ENCODE peak calls at places on chromosomes 4 and X, in four cellular contexts. P is NCI-H774; Y is activated naive CD8-positive, alpha-beta T cell treated with anti-CD3 and anti-CD28 coated beads, Interleukin-2, amount 50 U/mL, for 24 hours; T is neural crest cell. F is an unnamed sample.

GRCh38 chr4:56468097-56468422 is 643 bp downstream of the SRP72 start:
- DNase-seq in P (no peak), T (no peak), Y (peak), F (no peak)

GRCh38 chr4:37245391-37245954 is 930 bp downstream of the NWD2 start:
- DNase-seq in T (no peak), Y (no peak), P (no peak), F (no peak)

GRCh38 chr4:182916483-182917181 is 554 bp downstream of the DCTD start:
- DNase-seq in T (peak), P (no peak), Y (peak), F (peak)

GRCh38 chr4:20305976-20306375 is 54.3 kb downstream of the SLIT2 start:
- DNase-seq in T (no peak), P (no peak), Y (no peak), F (peak)

GRCh38 chr4:2077537-2078460 is 18.7 kb downstream of the NAT8L start:
- DNase-seq in P (no peak), T (no peak), Y (no peak), F (no peak)

GRCh38 chr4:110020681-110021443 is 108.2 kb downstream of the EGF start:
- DNase-seq in T (no peak), Y (no peak), P (no peak), F (no peak)

GRCh38 chr4:182212211-182212761 is 30.9 kb upstream of the TENM3 start:
- DNase-seq in Y (no peak), P (no peak), T (no peak), F (peak)

GRCh38 chrX:23497919-23498318 is 163.3 kb downstream of the PTCHD1 start:
- DNase-seq in T (no peak), Y (no peak), P (no peak), F (no peak)

GRCh38 chr4:52889354-52889753 is 27.2 kb downstream of the RASL11B start:
- DNase-seq in Y (no peak), T (no peak), P (no peak), F (no peak)

GRCh38 chrX:111719426-111720210 is 38.6 kb downstream of the ALG13 start:
- DNase-seq in Y (no peak), P (no peak), T (no peak), F (no peak)

GRCh38 chrX:74179071-74179470 is 124.9 kb upstream of the ZCCHC13 start:
- DNase-seq in T (no peak), Y (no peak), P (no peak), F (no peak)

GRCh38 chrX:33465137-33465536 is 253.8 kb upstream of the DMD start:
- DNase-seq in P (no peak), Y (no peak), T (no peak), F (no peak)

GRCh38 chrX:110944323-110944761 is 148.7 kb upstream of the CHRDL1 start:
- DNase-seq in Y (no peak), P (no peak), T (no peak), F (peak)

F was measured in NCI-H2227 treated with DMSO at 0.1 percent for 48 hours.